ENCODE peak calls at places on chromosome 5, in six cellular contexts. One of them, this sample, is unnamed.

GRCh38 chr5:122705876-122706275 is 69.0 kb upstream of the SNX2 start:
- DNase-seq in IMR-90: no peak
- DNase-seq in A673: no peak
- DNase-seq in tibial nerve: no peak
- DNase-seq in A549: no peak
- DNase-seq in cardiac muscle cell: peak; percentile 9
- DNase-seq in this sample: no peak

GRCh38 chr5:174352681-174353080 is 307.2 kb downstream of the NSG2 start:
- DNase-seq in IMR-90: no peak
- DNase-seq in A673: no peak
- DNase-seq in tibial nerve: no peak
- DNase-seq in A549: no peak
- DNase-seq in cardiac muscle cell: no peak
- DNase-seq in this sample: no peak

GRCh38 chr5:29697786-29698414 is 1495.6 kb upstream of the CDH6 start:
- DNase-seq in IMR-90: no peak
- DNase-seq in A673: peak; percentile 65
- DNase-seq in tibial nerve: no peak
- DNase-seq in A549: no peak
- DNase-seq in cardiac muscle cell: peak; percentile 64
- DNase-seq in this sample: no peak

GRCh38 chr5:128534729-128535128 is 3.3 kb downstream of the FBN2 start:
- DNase-seq in IMR-90: peak; percentile 36
- DNase-seq in A673: peak; percentile 1
- DNase-seq in tibial nerve: no peak
- DNase-seq in A549: no peak
- DNase-seq in cardiac muscle cell: peak; percentile 69
- DNase-seq in this sample: no peak

GRCh38 chr5:53643445-53643844 is 83.0 kb downstream of the NDUFS4 start:
- DNase-seq in IMR-90: no peak
- DNase-seq in A673: no peak
- DNase-seq in tibial nerve: no peak
- DNase-seq in A549: no peak
- DNase-seq in cardiac muscle cell: peak; percentile 73
- DNase-seq in this sample: no peak

GRCh38 chr5:143471041-143471509 is 67.6 kb upstream of the NR3C1 start:
- DNase-seq in IMR-90: peak; percentile 90
- DNase-seq in A673: no peak
- DNase-seq in tibial nerve: no peak
- DNase-seq in A549: no peak
- DNase-seq in cardiac muscle cell: no peak
- DNase-seq in this sample: no peak

GRCh38 chr5:7361593-7361992 is 34.3 kb upstream of the ADCY2 start:
- DNase-seq in IMR-90: no peak
- DNase-seq in A673: no peak
- DNase-seq in tibial nerve: no peak
- DNase-seq in A549: no peak
- DNase-seq in cardiac muscle cell: no peak
- DNase-seq in this sample: no peak

GRCh38 chr5:59020611-59021285 is 437.9 kb downstream of the RAB3C start:
- DNase-seq in IMR-90: peak; percentile 35
- DNase-seq in A673: no peak
- DNase-seq in tibial nerve: no peak
- DNase-seq in A549: no peak
- DNase-seq in cardiac muscle cell: no peak
- DNase-seq in this sample: no peak

GRCh38 chr5:147554285-147554817 is 44.5 kb upstream of the DPYSL3 start:
- DNase-seq in IMR-90: peak; percentile 77
- DNase-seq in A673: no peak
- DNase-seq in tibial nerve: peak; percentile 9
- DNase-seq in A549: no peak
- DNase-seq in cardiac muscle cell: no peak
- DNase-seq in this sample: no peak

GRCh38 chr5:135384898-135385297 is 14.1 kb downstream of the MACROH2A1 start:
- DNase-seq in IMR-90: no peak
- DNase-seq in A673: no peak
- DNase-seq in tibial nerve: no peak
- DNase-seq in A549: no peak
- DNase-seq in cardiac muscle cell: no peak
- DNase-seq in this sample: no peak

DNA sequence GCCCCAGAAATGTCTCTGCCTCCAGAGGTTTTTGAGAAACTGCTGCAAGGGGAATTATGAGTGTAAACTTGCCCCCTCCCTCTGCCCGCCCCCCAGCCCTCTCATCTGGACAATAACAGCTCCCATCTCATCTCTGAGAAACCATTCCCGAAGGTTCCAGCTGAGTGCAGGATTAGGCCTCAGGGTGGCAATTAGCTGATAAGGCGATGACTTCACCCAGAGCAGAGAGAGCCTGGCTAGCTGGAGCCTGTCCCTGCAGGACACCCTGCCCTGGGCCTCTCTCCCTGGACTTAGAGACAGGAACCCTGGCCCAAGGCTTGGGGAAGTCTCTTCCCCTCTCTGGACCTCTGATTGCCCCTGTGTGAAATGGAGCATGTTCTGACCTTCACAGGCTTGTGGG is 45.7 kb upstream of the HAND1 start:
- DNase-seq in IMR-90: no peak
- DNase-seq in A673: no peak
- DNase-seq in tibial nerve: no peak
- DNase-seq in A549: no peak
- DNase-seq in cardiac muscle cell: peak; percentile 65
- DNase-seq in this sample: no peak
- H3K4me1 ChIP-seq in IMR-90: no peaks in the 10 kb centered on the region
- H3K4me1 ChIP-seq in A673: no peaks in the 10 kb centered on the region
- H3K4me1 ChIP-seq in tibial nerve: peaks cover 6% of the 10 kb centered on the region
- H3K4me1 ChIP-seq in A549: peaks cover 36% of the 10 kb centered on the region
- H3K4me1 ChIP-seq in cardiac muscle cell: peaks cover 68% of the 10 kb centered on the region
- H3K4me1 ChIP-seq in this sample: no peaks in the 10 kb centered on the region

DNA sequence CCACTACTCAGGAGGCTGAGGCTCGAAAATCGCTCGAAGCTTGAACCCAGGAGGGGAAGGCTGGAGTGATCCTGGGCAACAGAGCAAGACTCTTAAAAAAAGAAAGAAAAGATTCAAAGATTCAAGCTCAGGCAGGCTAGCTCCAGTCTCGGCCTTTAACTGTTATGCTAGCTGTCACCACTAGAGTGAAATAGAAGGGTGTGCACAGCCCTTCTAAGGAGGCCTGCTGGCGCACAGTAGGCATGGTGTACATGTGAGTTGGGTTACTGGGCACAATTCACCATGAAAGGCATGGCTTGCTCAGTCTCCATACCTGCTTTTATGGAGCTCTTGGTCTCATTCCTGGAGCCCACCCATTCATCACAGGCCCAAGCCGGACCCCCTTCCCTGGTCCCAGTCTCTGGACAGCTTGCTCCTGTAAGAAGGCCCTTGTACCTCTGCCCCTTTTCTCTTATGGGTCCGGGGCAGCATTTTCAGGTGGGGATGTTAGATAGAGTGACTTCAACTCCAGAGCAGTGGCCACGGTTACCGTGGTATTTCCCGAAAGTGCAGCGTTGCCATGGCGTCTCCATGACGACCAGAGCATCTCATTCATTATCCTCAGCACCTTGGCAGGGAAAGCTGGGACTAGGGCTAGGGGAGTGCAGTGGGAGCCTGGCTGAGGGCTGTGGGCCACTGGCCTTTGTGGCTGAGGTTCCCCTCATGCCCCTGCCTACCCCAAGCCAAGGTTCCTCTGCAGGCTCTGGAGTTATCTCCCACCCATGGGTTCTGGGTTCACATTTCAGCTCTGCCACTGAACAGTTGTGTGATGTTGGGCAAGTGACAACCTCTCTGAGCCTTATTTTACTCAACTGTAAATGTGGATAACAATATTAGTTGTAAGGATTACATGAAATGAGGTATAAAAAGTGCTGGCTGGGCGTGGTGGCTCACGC is 5.7 kb downstream of the NDST1 start:
- DNase-seq in IMR-90: no peak
- DNase-seq in A673: no peak
- DNase-seq in tibial nerve: no peak
- DNase-seq in A549: no peak
- DNase-seq in cardiac muscle cell: no peak
- DNase-seq in this sample: no peak
- TF ChIP-seq CTCF in IMR-90: peak; percentile 1
- TF ChIP-seq CTCF in A673: peak; percentile 28
- TF ChIP-seq CTCF in tibial nerve: no peak
- TF ChIP-seq CTCF in A549: no peak
- TF ChIP-seq CTCF in cardiac muscle cell: no peak
- TF ChIP-seq CTCF in this sample: no peak

GRCh38 chr5:92944337-92944736 is 636.7 kb downstream of the NR2F1-AS1 start:
- DNase-seq in IMR-90: no peak
- DNase-seq in A673: no peak
- DNase-seq in tibial nerve: no peak
- DNase-seq in A549: no peak
- DNase-seq in cardiac muscle cell: no peak
- DNase-seq in this sample: no peak
- H3K4me1 ChIP-seq in IMR-90: peaks cover 4% of the 10 kb centered on the region
- H3K4me1 ChIP-seq in A673: no peaks in the 10 kb centered on the region
- H3K4me1 ChIP-seq in tibial nerve: peaks cover 26% of the 10 kb centered on the region
- H3K4me1 ChIP-seq in A549: peaks cover 26% of the 10 kb centered on the region
- H3K4me1 ChIP-seq in cardiac muscle cell: no peaks in the 10 kb centered on the region
- H3K4me1 ChIP-seq in this sample: no peaks in the 10 kb centered on the region

DNA sequence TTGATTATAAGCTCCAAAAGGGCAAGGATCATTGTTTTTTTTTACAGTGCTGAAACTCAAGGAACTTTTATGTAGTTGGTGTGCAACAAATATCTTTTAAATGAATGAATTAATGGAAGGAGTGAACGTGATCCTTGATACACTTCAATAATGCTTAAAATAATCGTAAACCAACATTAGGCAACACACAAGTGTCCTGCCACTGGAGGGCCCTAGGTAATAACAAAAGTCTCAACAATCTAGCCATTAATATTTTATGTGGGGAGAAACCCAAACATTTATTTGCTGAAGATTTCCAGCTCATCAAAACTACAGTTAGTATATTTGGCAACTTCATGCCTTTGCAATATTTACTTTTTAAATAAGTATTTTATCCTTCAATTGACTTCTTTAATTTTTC is 309.0 kb upstream of the FBXL7 start:
- DNase-seq in IMR-90: no peak
- DNase-seq in A673: no peak
- DNase-seq in tibial nerve: no peak
- DNase-seq in A549: no peak
- DNase-seq in cardiac muscle cell: no peak
- DNase-seq in this sample: no peak
- TF ChIP-seq CTCF in IMR-90: no peak
- TF ChIP-seq CTCF in A673: peak; percentile 12
- TF ChIP-seq CTCF in tibial nerve: no peak
- TF ChIP-seq CTCF in A549: no peak
- TF ChIP-seq CTCF in cardiac muscle cell: peak; percentile 27
- TF ChIP-seq CTCF in this sample: no peak

GRCh38 chr5:150167163-150167798 is 703 bp downstream of the CDX1 start:
- DNase-seq in IMR-90: no peak
- DNase-seq in A673: no peak
- DNase-seq in tibial nerve: no peak
- DNase-seq in A549: no peak
- DNase-seq in cardiac muscle cell: no peak
- DNase-seq in this sample: no peak
- H3K4me1 ChIP-seq in IMR-90: peaks cover 8% of the 10 kb centered on the region
- H3K4me1 ChIP-seq in A673: peaks cover 7% of the 10 kb centered on the region
- H3K4me1 ChIP-seq in tibial nerve: peaks cover 38% of the 10 kb centered on the region
- H3K4me1 ChIP-seq in A549: peaks cover 5% of the 10 kb centered on the region
- H3K4me1 ChIP-seq in cardiac muscle cell: no peaks in the 10 kb centered on the region
- H3K4me1 ChIP-seq in this sample: no peaks in the 10 kb centered on the region

DNA sequence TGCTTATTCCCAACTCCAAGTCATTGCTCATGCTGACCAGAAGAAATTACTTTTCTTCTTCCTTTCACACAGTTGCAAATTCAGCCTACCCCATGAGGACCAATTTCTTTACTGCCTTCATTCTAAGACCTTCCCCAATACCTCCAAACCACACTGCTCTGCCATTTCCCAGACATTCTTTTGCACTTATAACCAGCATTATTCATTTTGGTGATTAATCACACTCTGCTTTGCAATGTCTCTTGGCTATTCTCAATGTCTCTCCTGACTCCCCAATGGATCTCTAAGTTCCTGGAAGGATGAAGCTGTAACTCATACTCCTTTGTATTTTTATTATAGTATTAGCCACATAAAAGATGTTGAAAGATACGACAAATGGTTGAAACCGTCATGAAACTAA is 105.7 kb upstream of the RANBP3L start:
- DNase-seq in IMR-90: no peak
- DNase-seq in A673: no peak
- DNase-seq in tibial nerve: no peak
- DNase-seq in A549: no peak
- DNase-seq in cardiac muscle cell: no peak
- DNase-seq in this sample: no peak
- TF ChIP-seq CTCF in IMR-90: no peak
- TF ChIP-seq CTCF in A673: no peak
- TF ChIP-seq CTCF in tibial nerve: no peak
- TF ChIP-seq CTCF in A549: no peak
- TF ChIP-seq CTCF in cardiac muscle cell: no peak
- TF ChIP-seq CTCF in this sample: no peak

GRCh38 chr5:107658528-107658927 is 12.2 kb downstream of the EFNA5 start:
- DNase-seq in IMR-90: no peak
- DNase-seq in A673: no peak
- DNase-seq in tibial nerve: no peak
- DNase-seq in A549: no peak
- DNase-seq in cardiac muscle cell: no peak
- DNase-seq in this sample: no peak
- H3K4me1 ChIP-seq in IMR-90: no peaks in the 10 kb centered on the region
- H3K4me1 ChIP-seq in A673: peaks cover 3% of the 10 kb centered on the region
- H3K4me1 ChIP-seq in tibial nerve: no peaks in the 10 kb centered on the region
- H3K4me1 ChIP-seq in A549: peaks cover 56% of the 10 kb centered on the region
- H3K4me1 ChIP-seq in cardiac muscle cell: peaks cover 5% of the 10 kb centered on the region
- H3K4me1 ChIP-seq in this sample: peaks cover 3% of the 10 kb centered on the region